ENCODE peak calls at places on chromosome 21, in six cellular contexts. One of them, this sample, is unnamed.

GRCh38 chr21:17780539-17780938 is 38.6 kb downstream of the C21orf91 start:
- DNase-seq in kidney tubule cell: peak
- DNase-seq in Right ventricle myocardium superior: no peak
- DNase-seq in ovary: no peak
- DNase-seq in mucosa of descending colon: no peak
- DNase-seq in stimulated activated CD8-positive, alpha-beta memory T cell treated with anti-CD3 and anti-CD28 coated beads, Interleukin-4, amount 100 ng/mL, for 48 hours: no peak
- DNase-seq in this sample: no peak

GRCh38 chr21:44486302-44486701 is 31.0 kb downstream of the LRRC3 start:
- DNase-seq in mucosa of descending colon: no peak
- DNase-seq in Right ventricle myocardium superior: no peak
- DNase-seq in stimulated activated CD8-positive, alpha-beta memory T cell treated with anti-CD3 and anti-CD28 coated beads, Interleukin-4, amount 100 ng/mL, for 48 hours: no peak
- DNase-seq in ovary: no peak
- DNase-seq in kidney tubule cell: no peak
- DNase-seq in this sample: no peak

GRCh38 chr21:45992311-45993209 is 11.0 kb downstream of the COL6A1 start:
- DNase-seq in Right ventricle myocardium superior: peak
- DNase-seq in stimulated activated CD8-positive, alpha-beta memory T cell treated with anti-CD3 and anti-CD28 coated beads, Interleukin-4, amount 100 ng/mL, for 48 hours: peak
- DNase-seq in mucosa of descending colon: peak
- DNase-seq in ovary: peak
- DNase-seq in kidney tubule cell: no peak
- DNase-seq in this sample: no peak

GRCh38 chr21:45013271-45013841 is 61.0 kb upstream of the ADARB1 start:
- DNase-seq in ovary: no peak
- DNase-seq in kidney tubule cell: no peak
- DNase-seq in stimulated activated CD8-positive, alpha-beta memory T cell treated with anti-CD3 and anti-CD28 coated beads, Interleukin-4, amount 100 ng/mL, for 48 hours: no peak
- DNase-seq in mucosa of descending colon: no peak
- DNase-seq in Right ventricle myocardium superior: peak
- DNase-seq in this sample: no peak

GRCh38 chr21:46180079-46180722 is 4.1 kb downstream of the SPATC1L start:
- DNase-seq in ovary: peak
- DNase-seq in mucosa of descending colon: no peak
- DNase-seq in stimulated activated CD8-positive, alpha-beta memory T cell treated with anti-CD3 and anti-CD28 coated beads, Interleukin-4, amount 100 ng/mL, for 48 hours: no peak
- DNase-seq in kidney tubule cell: no peak
- DNase-seq in Right ventricle myocardium superior: peak
- DNase-seq in this sample: no peak

GRCh38 chr21:42337830-42338729 is 12.7 kb downstream of the TFF2 start:
- DNase-seq in Right ventricle myocardium superior: peak
- DNase-seq in mucosa of descending colon: peak
- DNase-seq in stimulated activated CD8-positive, alpha-beta memory T cell treated with anti-CD3 and anti-CD28 coated beads, Interleukin-4, amount 100 ng/mL, for 48 hours: peak
- DNase-seq in kidney tubule cell: peak
- DNase-seq in ovary: peak
- DNase-seq in this sample: peak

GRCh38 chr21:42403611-42404231 is at the start of gene UBASH3A:
- DNase-seq in Right ventricle myocardium superior: no peak
- DNase-seq in kidney tubule cell: no peak
- DNase-seq in stimulated activated CD8-positive, alpha-beta memory T cell treated with anti-CD3 and anti-CD28 coated beads, Interleukin-4, amount 100 ng/mL, for 48 hours: peak
- DNase-seq in mucosa of descending colon: no peak
- DNase-seq in ovary: no peak
- DNase-seq in this sample: no peak

GRCh38 chr21:31403596-31404333 is 59.7 kb upstream of the TIAM1 start:
- DNase-seq in kidney tubule cell: no peak
- DNase-seq in mucosa of descending colon: no peak
- DNase-seq in Right ventricle myocardium superior: no peak
- DNase-seq in ovary: no peak
- DNase-seq in stimulated activated CD8-positive, alpha-beta memory T cell treated with anti-CD3 and anti-CD28 coated beads, Interleukin-4, amount 100 ng/mL, for 48 hours: no peak
- DNase-seq in this sample: no peak

GRCh38 chr21:32916522-32917099 is 109.1 kb upstream of the OLIG2 start:
- DNase-seq in mucosa of descending colon: no peak
- DNase-seq in kidney tubule cell: no peak
- DNase-seq in Right ventricle myocardium superior: no peak
- DNase-seq in ovary: no peak
- DNase-seq in stimulated activated CD8-positive, alpha-beta memory T cell treated with anti-CD3 and anti-CD28 coated beads, Interleukin-4, amount 100 ng/mL, for 48 hours: no peak
- DNase-seq in this sample: no peak

GRCh38 chr21:41451753-41452676 is 26.0 kb downstream of the MX1 start:
- DNase-seq in stimulated activated CD8-positive, alpha-beta memory T cell treated with anti-CD3 and anti-CD28 coated beads, Interleukin-4, amount 100 ng/mL, for 48 hours: no peak
- DNase-seq in kidney tubule cell: no peak
- DNase-seq in mucosa of descending colon: peak
- DNase-seq in Right ventricle myocardium superior: no peak
- DNase-seq in ovary: no peak
- DNase-seq in this sample: no peak

GRCh38 chr21:45283019-45283610 is 4.6 kb downstream of the POFUT2 start:
- DNase-seq in stimulated activated CD8-positive, alpha-beta memory T cell treated with anti-CD3 and anti-CD28 coated beads, Interleukin-4, amount 100 ng/mL, for 48 hours: no peak
- DNase-seq in mucosa of descending colon: no peak
- DNase-seq in kidney tubule cell: no peak
- DNase-seq in ovary: peak
- DNase-seq in Right ventricle myocardium superior: no peak
- DNase-seq in this sample: no peak

GRCh38 chr21:45041351-45041805 is 33.0 kb upstream of the ADARB1 start:
- DNase-seq in kidney tubule cell: no peak
- DNase-seq in ovary: peak
- DNase-seq in mucosa of descending colon: peak
- DNase-seq in Right ventricle myocardium superior: peak
- DNase-seq in stimulated activated CD8-positive, alpha-beta memory T cell treated with anti-CD3 and anti-CD28 coated beads, Interleukin-4, amount 100 ng/mL, for 48 hours: no peak
- DNase-seq in this sample: no peak

GRCh38 chr21:38989097-38989744 is 183.5 kb downstream of the ETS2 start:
- DNase-seq in ovary: no peak
- DNase-seq in mucosa of descending colon: no peak
- DNase-seq in Right ventricle myocardium superior: no peak
- DNase-seq in stimulated activated CD8-positive, alpha-beta memory T cell treated with anti-CD3 and anti-CD28 coated beads, Interleukin-4, amount 100 ng/mL, for 48 hours: no peak
- DNase-seq in kidney tubule cell: no peak
- DNase-seq in this sample: no peak

GRCh38 chr21:35043549-35043948 is 5.6 kb downstream of the RUNX1 start:
- DNase-seq in mucosa of descending colon: no peak
- DNase-seq in stimulated activated CD8-positive, alpha-beta memory T cell treated with anti-CD3 and anti-CD28 coated beads, Interleukin-4, amount 100 ng/mL, for 48 hours: no peak
- DNase-seq in ovary: no peak
- DNase-seq in kidney tubule cell: no peak
- DNase-seq in Right ventricle myocardium superior: no peak
- DNase-seq in this sample: no peak

GRCh38 chr21:23398726-23399125 is 2208.6 kb downstream of the MRPL39 start:
- DNase-seq in kidney tubule cell: no peak
- DNase-seq in stimulated activated CD8-positive, alpha-beta memory T cell treated with anti-CD3 and anti-CD28 coated beads, Interleukin-4, amount 100 ng/mL, for 48 hours: no peak
- DNase-seq in Right ventricle myocardium superior: no peak
- DNase-seq in ovary: no peak
- DNase-seq in mucosa of descending colon: no peak
- DNase-seq in this sample: no peak

GRCh38 chr21:34889537-34890257 is 159.4 kb downstream of the RUNX1 start:
- DNase-seq in stimulated activated CD8-positive, alpha-beta memory T cell treated with anti-CD3 and anti-CD28 coated beads, Interleukin-4, amount 100 ng/mL, for 48 hours: peak
- DNase-seq in mucosa of descending colon: peak
- DNase-seq in Right ventricle myocardium superior: peak
- DNase-seq in ovary: peak
- DNase-seq in kidney tubule cell: peak
- DNase-seq in this sample: peak

GRCh38 chr21:41973861-41974751 is 20.3 kb upstream of the C2CD2 start:
- DNase-seq in kidney tubule cell: peak
- DNase-seq in mucosa of descending colon: no peak
- DNase-seq in stimulated activated CD8-positive, alpha-beta memory T cell treated with anti-CD3 and anti-CD28 coated beads, Interleukin-4, amount 100 ng/mL, for 48 hours: no peak
- DNase-seq in Right ventricle myocardium superior: peak
- DNase-seq in ovary: no peak
- DNase-seq in this sample: no peak

GRCh38 chr21:37639756-37640155 is 273.2 kb downstream of the DYRK1A start:
- DNase-seq in kidney tubule cell: no peak
- DNase-seq in mucosa of descending colon: no peak
- DNase-seq in ovary: no peak
- DNase-seq in stimulated activated CD8-positive, alpha-beta memory T cell treated with anti-CD3 and anti-CD28 coated beads, Interleukin-4, amount 100 ng/mL, for 48 hours: no peak
- DNase-seq in Right ventricle myocardium superior: no peak
- DNase-seq in this sample: no peak

GRCh38 chr21:45826733-45827692 is 154.6 kb upstream of the COL6A1 start:
- DNase-seq in kidney tubule cell: no peak
- DNase-seq in ovary: no peak
- DNase-seq in stimulated activated CD8-positive, alpha-beta memory T cell treated with anti-CD3 and anti-CD28 coated beads, Interleukin-4, amount 100 ng/mL, for 48 hours: peak
- DNase-seq in mucosa of descending colon: no peak
- DNase-seq in Right ventricle myocardium superior: no peak
- DNase-seq in this sample: no peak

GRCh38 chr21:33654412-33654811 is 12.1 kb downstream of the ITSN1 start:
- DNase-seq in mucosa of descending colon: no peak
- DNase-seq in kidney tubule cell: no peak
- DNase-seq in stimulated activated CD8-positive, alpha-beta memory T cell treated with anti-CD3 and anti-CD28 coated beads, Interleukin-4, amount 100 ng/mL, for 48 hours: no peak
- DNase-seq in ovary: no peak
- DNase-seq in Right ventricle myocardium superior: no peak
- DNase-seq in this sample: no peak

GRCh38 chr21:32572574-32573420 is 12.5 kb downstream of the TCP10L start:
- DNase-seq in stimulated activated CD8-positive, alpha-beta memory T cell treated with anti-CD3 and anti-CD28 coated beads, Interleukin-4, amount 100 ng/mL, for 48 hours: no peak
- DNase-seq in mucosa of descending colon: peak
- DNase-seq in kidney tubule cell: peak
- DNase-seq in ovary: no peak
- DNase-seq in Right ventricle myocardium superior: no peak
- DNase-seq in this sample: peak